ENCODE peak calls at places on chromosome 3, in seven cellular contexts. W, A, Z, G, H, Q and B are unnamed samples.

GRCh38 chr3:123787133-123787532 is 97.0 kb downstream of the MYLK start:
- DNase-seq in Q (no peak), H (no peak), G (no peak), Z (no peak), A (no peak), W (no peak), B (peak)

GRCh38 chr3:152550284-152550683 is 281.6 kb downstream of the MBNL1 start:
- DNase-seq in H (no peak), G (no peak), Z (no peak), W (no peak), Q (no peak), A (no peak), B (no peak)

GRCh38 chr3:151789853-151790463 is 24.0 kb upstream of the AADAC start:
- DNase-seq in Z (no peak), G (no peak), W (no peak), H (no peak), Q (no peak), A (no peak), B (no peak)

GRCh38 chr3:53880396-53881345 is 1.3 kb downstream of the ACTR8 start:
- DNase-seq in A (no peak), Q (no peak), H (no peak), W (no peak), Z (no peak), G (no peak), B (no peak)

GRCh38 chr3:29711255-29711771 is 430.4 kb downstream of the RBMS3 start:
- DNase-seq in W (no peak), Q (no peak), H (no peak), G (no peak), Z (no peak), A (no peak), B (no peak)

GRCh38 chr3:12750658-12751071 is 8.4 kb downstream of the TMEM40 start:
- DNase-seq in H (peak), G (no peak), W (no peak), A (no peak), Q (no peak), Z (no peak), B (no peak)

GRCh38 chr3:44048196-44048924 is 193.3 kb upstream of the TOPAZ1 start:
- DNase-seq in A (no peak), W (no peak), H (no peak), G (no peak), Q (no peak), Z (no peak), B (no peak)

GRCh38 chr3:197507081-197507480 is 48.7 kb downstream of the BDH1 start:
- DNase-seq in W (no peak), Z (no peak), A (no peak), H (no peak), G (no peak), Q (no peak), B (no peak)

GRCh38 chr3:143261848-143262247 is 142.3 kb downstream of the CHST2 start:
- DNase-seq in W (no peak), Q (no peak), A (no peak), Z (no peak), G (no peak), H (no peak), B (no peak)

GRCh38 chr3:18751514-18751913 is 326.4 kb upstream of the SATB1 start:
- DNase-seq in Q (no peak), A (no peak), H (no peak), G (no peak), W (no peak), Z (no peak), B (no peak)

GRCh38 chr3:124592658-124593441 is 137.4 kb upstream of the UMPS start:
- DNase-seq in G (no peak), Z (peak), H (no peak), Q (no peak), W (no peak), A (no peak), B (peak)

GRCh38 chr3:32734756-32735155 is 49.8 kb downstream of the CNOT10 start:
- DNase-seq in H (no peak), A (no peak), Q (no peak), G (no peak), W (no peak), Z (no peak), B (no peak)

DNA sequence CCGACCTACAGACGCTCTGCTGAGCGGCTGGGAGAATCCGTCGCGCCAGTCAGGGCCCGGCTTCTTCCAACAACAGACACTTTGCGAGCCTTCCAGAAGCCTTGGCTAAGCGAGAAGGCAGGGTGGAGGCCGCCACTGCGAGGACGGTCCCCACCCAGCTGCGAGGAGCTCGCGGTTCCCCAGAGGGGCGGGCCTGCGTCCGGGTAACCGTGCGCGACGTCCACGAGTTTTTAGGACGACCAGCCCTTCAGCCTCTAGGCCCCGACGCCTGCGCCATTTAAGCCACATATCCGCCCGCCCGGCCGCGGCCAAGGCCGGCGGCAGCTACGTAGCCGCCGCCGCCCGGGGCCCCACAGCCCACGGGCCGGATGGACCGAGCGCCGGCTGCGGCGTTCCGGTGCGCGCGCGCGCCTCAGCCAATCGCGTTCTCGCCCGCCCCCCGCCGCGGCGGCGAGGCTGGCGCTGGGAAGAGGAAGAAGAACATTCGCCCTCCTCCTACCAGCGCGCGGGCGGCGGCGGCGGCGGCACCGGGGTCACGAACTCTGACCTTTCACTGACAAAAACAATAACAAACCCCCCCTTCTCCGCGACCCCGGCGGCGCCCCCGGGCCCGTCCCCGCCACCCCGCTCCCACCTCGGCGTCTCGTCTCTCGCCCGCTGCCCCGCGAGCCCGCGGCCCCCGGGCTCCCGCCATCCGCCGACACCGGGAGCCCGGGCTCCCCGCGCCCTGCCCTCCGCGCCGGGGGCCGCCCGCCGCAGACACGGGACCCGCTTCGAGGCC is at the start of gene NR2C2:
- DNase-seq in H (peak), Z (peak), W (no peak), A (peak), G (peak), Q (no peak), B (peak)
- TF ChIP-seq POLR2AphosphoS5 in H (peak), Z (no peak), W (peak), A (peak), G (peak), Q (peak), B (peak)

GRCh38 chr3:196207159-196207832 is 3.9 kb downstream of the ZDHHC19 start:
- DNase-seq in A (peak), Z (no peak), W (no peak), G (no peak), Q (no peak), H (no peak), B (no peak)

GRCh38 chr3:196207833-196208607 is 3.2 kb downstream of the ZDHHC19 start:
- DNase-seq in G (no peak), A (peak), H (no peak), Q (no peak), W (no peak), Z (no peak), B (peak)

GRCh38 chr3:196202516-196202970 is 8.7 kb downstream of the ZDHHC19 start:
- DNase-seq in Z (no peak), W (no peak), Q (no peak), A (no peak), H (peak), G (no peak), B (peak)

GRCh38 chr3:196198771-196199753 is 12.1 kb downstream of the ZDHHC19 start:
- DNase-seq in Q (no peak), G (no peak), H (no peak), Z (no peak), A (no peak), W (no peak), B (no peak)

DNA sequence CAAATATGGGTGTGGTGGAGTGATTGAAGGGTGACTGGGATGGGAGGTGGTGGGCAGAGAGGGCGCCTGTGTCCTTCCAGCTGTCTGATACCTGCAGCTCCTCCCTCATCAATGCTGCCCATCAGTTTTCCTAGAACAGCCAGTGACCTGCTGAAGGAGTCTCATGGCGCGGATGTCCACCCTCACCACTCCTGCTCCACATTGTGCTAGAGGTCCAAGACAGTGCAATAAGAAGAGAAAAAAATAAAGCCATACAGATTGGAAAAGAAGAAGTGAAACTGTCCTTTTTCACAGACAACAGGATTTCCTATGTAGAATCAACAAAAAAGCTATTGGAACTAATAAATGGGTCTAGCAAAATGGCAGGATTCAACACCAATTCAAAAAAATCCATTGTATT is 7.4 kb downstream of the ZDHHC19 start:
- DNase-seq in A (no peak), W (no peak), G (no peak), H (no peak), Q (no peak), Z (no peak), B (no peak)
- TF ChIP-seq POLR2AphosphoS5 in A (no peak), W (no peak), G (no peak), H (no peak), Q (no peak), Z (no peak), B (no peak)

DNA sequence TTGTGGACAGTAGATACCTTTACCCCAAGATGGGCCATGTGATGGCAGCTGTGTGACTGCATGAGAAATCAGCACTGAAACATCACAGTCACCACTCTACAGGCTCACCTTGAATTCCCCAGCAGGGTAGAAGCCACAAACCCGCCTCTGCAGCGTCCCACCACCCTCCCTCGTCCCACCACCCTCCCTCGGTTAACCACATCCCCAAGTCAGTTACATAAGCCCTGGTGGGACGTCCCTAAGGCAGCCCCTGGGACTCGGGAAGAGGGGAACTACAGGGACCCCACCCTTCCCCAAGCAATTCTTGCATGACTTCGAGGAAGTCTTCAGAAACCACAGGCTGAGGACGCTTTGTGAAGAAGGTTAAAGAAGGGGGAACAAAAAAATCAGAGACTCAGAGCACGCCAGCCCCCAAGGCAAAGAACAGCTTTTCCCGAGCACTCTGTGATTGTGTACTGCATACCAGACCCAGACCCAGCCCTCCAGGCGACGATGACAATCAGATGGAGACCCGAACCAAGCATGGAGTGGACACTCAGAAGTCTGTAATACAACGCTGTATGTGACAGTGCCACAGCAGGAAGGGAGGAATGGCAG is 60.5 kb downstream of the SH3BP5 start:
- DNase-seq in Z (peak), A (no peak), Q (no peak), W (no peak), H (peak), G (no peak), B (peak)
- TF ChIP-seq POLR2AphosphoS5 in Z (no peak), A (no peak), Q (no peak), W (no peak), H (peak), G (no peak), B (no peak)

DNA sequence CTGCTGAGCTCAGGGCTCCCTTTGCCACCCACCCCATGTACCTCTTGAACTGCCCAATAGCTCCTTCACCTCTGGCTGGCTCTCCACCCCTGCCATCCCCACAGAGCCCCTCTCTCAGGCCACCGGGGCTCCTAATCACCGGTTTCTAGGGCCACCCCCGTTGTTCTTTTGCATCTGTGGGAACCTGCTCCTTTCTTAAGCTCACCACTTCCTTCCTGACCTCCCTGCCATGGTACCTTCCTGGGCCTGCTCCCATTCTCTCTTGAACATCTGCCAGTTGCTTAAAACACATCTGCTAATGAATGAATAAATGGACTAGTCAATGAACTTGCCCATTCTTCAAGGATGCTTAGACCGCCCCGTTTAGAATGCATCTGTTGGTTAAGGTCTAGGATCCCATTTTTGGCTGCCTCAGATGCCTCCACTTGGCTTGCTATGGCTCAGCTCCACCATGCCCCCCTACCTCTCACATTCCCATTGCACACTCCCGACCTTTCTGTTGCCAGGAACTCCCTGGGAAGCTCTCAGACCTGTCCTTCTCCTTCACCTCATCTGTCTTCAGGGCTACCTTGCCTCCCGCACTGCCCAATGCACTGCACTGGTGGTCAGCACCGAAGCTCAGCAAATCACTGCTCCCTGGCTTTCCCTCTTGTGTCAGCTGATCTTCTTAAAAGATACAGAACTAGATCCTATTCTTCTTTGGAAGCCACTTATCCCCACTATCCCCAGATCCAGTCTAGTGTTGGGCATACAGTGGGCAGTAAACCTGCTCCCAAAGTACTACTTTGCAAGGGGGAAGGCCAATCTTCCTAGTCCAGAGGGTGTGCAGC is 9.1 kb downstream of the AMOTL2 start:
- DNase-seq in G (peak), H (peak), W (no peak), A (no peak), Z (no peak), Q (no peak), B (no peak)
- TF ChIP-seq POLR2AphosphoS5 in G (no peak), H (no peak), W (no peak), A (no peak), Z (no peak), Q (no peak), B (no peak)

DNA sequence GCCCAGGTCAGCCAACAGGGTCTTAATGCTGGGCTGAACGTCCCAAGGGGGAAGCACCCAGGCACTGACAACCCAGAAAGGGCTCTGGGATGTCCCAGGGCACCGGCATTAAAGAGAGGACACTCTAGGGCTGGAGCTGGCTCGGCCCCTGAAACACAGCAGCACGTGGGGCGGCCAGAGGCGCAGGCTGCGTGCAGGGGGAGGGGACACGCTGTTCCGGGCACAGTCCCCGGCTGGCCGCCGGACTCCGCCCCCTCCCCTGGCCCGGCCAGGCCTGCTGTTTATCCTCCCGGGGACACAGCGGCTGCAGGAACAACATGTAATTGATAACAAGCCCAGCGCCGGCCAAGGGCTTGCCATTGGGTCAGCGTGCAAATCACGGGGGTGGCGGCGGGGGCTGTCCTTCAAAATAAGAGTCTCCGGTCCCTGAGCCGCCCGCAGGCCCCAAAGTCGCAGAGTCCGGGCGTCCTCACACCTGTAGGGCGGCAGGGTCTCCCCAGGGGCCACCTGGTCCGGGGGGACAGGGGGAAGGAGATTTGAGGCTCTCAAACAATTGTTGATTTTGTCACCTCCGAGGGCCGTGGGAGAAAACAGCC is 1.3 kb downstream of the KLF15 start:
- DNase-seq in W (no peak), Q (no peak), A (peak), G (peak), H (peak), Z (peak), B (peak)
- TF ChIP-seq POLR2AphosphoS5 in W (no peak), Q (no peak), A (no peak), G (peak), H (peak), Z (peak), B (peak)

DNA sequence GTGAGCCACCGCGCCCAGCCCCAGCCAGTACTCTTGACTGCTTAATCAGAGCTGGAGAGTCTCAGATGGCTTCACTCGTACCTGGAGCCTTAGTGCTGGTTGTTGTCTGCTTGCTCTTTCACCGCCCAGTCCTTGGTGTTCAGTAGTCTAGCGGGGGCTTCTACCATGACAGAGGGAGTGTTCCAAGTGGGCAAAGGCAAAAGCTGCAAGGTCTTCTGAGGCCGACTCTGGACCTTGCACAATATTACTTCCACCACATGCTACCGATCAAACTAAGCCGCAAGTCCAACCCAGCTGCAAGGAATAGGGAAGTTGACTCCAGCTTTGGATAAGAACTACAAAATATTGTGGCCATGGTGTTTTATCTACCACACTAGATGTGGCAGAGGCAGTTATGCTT is 6.6 kb downstream of the PARL start:
- DNase-seq in G (no peak), Z (no peak), H (no peak), A (peak), Q (no peak), W (no peak), B (no peak)
- TF ChIP-seq POLR2AphosphoS5 in G (no peak), Z (no peak), H (no peak), A (no peak), Q (no peak), W (no peak), B (no peak)

GRCh38 chr3:172713316-172713715 is 2.4 kb upstream of the NCEH1 start:
- DNase-seq in Z (no peak), G (no peak), W (no peak), A (no peak), H (no peak), Q (no peak), B (no peak)

GRCh38 chr3:172711457-172711800 is 562 bp upstream of the NCEH1 start:
- DNase-seq in Q (no peak), G (no peak), W (no peak), A (no peak), Z (no peak), H (no peak), B (peak)

GRCh38 chr3:172709776-172710708 is 825 bp downstream of the NCEH1 start:
- DNase-seq in A (peak), G (peak), Q (no peak), H (peak), W (no peak), Z (peak), B (peak)

GRCh38 chr3:172708905-172709775 is 1.7 kb downstream of the NCEH1 start:
- DNase-seq in Q (no peak), W (no peak), G (no peak), A (no peak), H (no peak), Z (no peak), B (peak)

GRCh38 chr3:172710709-172711456 is at the start of gene NCEH1:
- DNase-seq in Z (peak), W (peak), Q (no peak), H (peak), G (peak), A (peak), B (peak)
- TF ChIP-seq POLR2AphosphoS5 in Z (peak), W (peak), Q (peak), H (peak), G (peak), A (no peak), B (peak)

GRCh38 chr3:134369861-134370596 is 4.2 kb downstream of the AMOTL2 start:
- DNase-seq in A (no peak), W (no peak), H (peak), Q (no peak), G (no peak), Z (no peak), B (no peak)
- TF ChIP-seq POLR2AphosphoS5 in A (no peak), W (no peak), H (no peak), Q (no peak), G (no peak), Z (no peak), B (no peak)

DNA sequence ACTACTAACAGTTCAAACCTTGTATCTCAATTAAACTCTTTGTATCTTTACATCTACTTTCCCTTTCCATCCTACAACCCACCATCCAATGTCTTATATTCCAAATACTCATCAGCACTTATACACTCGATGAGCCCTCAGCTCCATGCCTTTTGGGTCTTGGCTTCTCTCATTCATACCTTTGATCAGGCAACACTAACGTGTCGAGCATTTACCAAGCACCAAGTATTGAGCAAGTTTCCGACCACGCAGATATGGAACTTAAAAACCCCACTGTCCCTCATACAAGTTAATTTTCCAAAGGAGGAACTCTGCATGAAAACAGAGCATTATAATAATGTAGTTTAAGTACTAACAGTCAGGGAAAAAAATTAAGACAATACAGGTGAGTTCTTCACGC is 102.7 kb downstream of the IL1RAP start:
- DNase-seq in Z (no peak), W (no peak), H (no peak), G (no peak), A (no peak), Q (no peak), B (no peak)
- TF ChIP-seq POLR2AphosphoS5 in Z (no peak), W (no peak), H (no peak), G (no peak), A (no peak), Q (no peak), B (no peak)

DNA sequence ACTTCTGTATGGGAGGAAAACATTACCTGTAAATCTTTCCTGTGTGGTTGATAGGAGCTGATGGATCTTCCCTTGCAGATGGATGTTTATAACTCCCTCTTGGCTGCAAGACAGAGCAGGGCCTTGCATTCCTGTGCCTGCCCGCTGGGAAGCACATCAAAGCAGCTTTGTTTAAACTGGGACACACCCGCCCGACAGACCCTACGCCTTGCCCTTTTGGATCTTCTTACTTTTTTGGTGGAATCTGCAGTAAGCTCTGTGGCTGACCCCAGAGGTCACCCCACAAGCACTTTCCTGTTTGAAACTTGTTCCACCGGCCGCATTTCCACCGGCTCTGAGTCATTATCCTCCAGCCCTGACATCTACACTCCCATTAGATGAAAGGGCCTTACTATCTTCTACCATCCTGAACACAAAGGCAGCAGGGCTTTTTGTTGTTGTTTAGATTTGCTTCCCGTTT is 244.1 kb upstream of the STT3B start:
- DNase-seq in G (no peak), Q (no peak), H (no peak), A (no peak), Z (peak), W (no peak), B (peak)
- TF ChIP-seq POLR2AphosphoS5 in G (no peak), Q (no peak), H (no peak), A (no peak), Z (no peak), W (no peak), B (no peak)